ENCODE peak calls at places on chromosomes 11 and 22, in ten cellular contexts. A, L, N, C, J, B, M, X, W and T are unnamed samples.
A peak's percentile ranks its signal among the peaks of the same experiment; 100 is the strongest.

GRCh38 chr22:19927696-19928095 is 13.9 kb upstream of the COMT start:
- DNase-seq in C (no peak), W (no peak), L (no peak), N (no peak), M (peak; percentile 8), X (no peak), B (no peak), A (no peak), J (no peak), T (no peak)

GRCh38 chr11:105619556-105619955 is 9.7 kb downstream of the GRIA4 start:
- DNase-seq in N (no peak), B (no peak), C (no peak), X (no peak), J (no peak), W (no peak), A (no peak), M (no peak), L (no peak), T (no peak)

GRCh38 chr11:118930152-118930712 is 4.5 kb upstream of the BCL9L start:
- DNase-seq in M (peak; percentile 88), X (peak; percentile 91), C (peak; percentile 84), W (peak; percentile 99), L (peak; percentile 93), B (peak; percentile 92), A (peak; percentile 88), J (peak; percentile 86), N (no peak), T (peak; percentile 90)

GRCh38 chr22:25080855-25081254 is 118.8 kb upstream of the CRYBB3 start:
- DNase-seq in W (no peak), J (no peak), C (no peak), A (no peak), B (no peak), X (no peak), N (no peak), M (no peak), L (no peak), T (no peak)

GRCh38 chr11:118098996-118099837 is 12.5 kb upstream of the SMIM35 start:
- DNase-seq in J (no peak), M (no peak), A (no peak), L (no peak), B (no peak), C (peak; percentile 27), N (no peak), X (no peak), W (peak; percentile 28), T (peak; percentile 14)

GRCh38 chr11:45178890-45179663 is 32.6 kb downstream of the PRDM11 start:
- DNase-seq in B (no peak), C (no peak), A (no peak), W (peak; percentile 11), J (no peak), L (no peak), M (no peak), N (no peak), X (peak; percentile 86), T (no peak)

GRCh38 chr11:120964857-120965256 is 59.0 kb upstream of the TBCEL start:
- DNase-seq in L (no peak), A (no peak), W (no peak), X (peak; percentile 30), M (no peak), C (no peak), J (no peak), B (no peak), N (no peak), T (no peak)

GRCh38 chr11:65417221-65417701 is 5.3 kb upstream of the NEAT1 start:
- DNase-seq in J (no peak), X (no peak), A (peak; percentile 61), N (no peak), M (peak; percentile 66), W (no peak), C (peak; percentile 73), B (peak; percentile 72), L (peak; percentile 82), T (no peak)

GRCh38 chr11:79708319-79708928 is 267.6 kb upstream of the TENM4 start:
- DNase-seq in N (peak; percentile 45), B (no peak), M (no peak), A (no peak), L (no peak), W (peak; percentile 79), C (no peak), X (peak; percentile 49), J (peak; percentile 54), T (peak; percentile 53)

GRCh38 chr11:127055240-127055639 is 54.7 kb upstream of the KIRREL3 start:
- DNase-seq in W (no peak), N (no peak), X (no peak), B (no peak), J (no peak), C (no peak), L (no peak), M (no peak), A (no peak), T (no peak)

GRCh38 chr11:77195071-77195705 is 67.1 kb downstream of the MYO7A start:
- DNase-seq in L (peak; percentile 33), M (peak; percentile 36), X (no peak), B (no peak), A (peak; percentile 6), J (no peak), W (no peak), N (no peak), C (peak; percentile 38), T (no peak)

DNA sequence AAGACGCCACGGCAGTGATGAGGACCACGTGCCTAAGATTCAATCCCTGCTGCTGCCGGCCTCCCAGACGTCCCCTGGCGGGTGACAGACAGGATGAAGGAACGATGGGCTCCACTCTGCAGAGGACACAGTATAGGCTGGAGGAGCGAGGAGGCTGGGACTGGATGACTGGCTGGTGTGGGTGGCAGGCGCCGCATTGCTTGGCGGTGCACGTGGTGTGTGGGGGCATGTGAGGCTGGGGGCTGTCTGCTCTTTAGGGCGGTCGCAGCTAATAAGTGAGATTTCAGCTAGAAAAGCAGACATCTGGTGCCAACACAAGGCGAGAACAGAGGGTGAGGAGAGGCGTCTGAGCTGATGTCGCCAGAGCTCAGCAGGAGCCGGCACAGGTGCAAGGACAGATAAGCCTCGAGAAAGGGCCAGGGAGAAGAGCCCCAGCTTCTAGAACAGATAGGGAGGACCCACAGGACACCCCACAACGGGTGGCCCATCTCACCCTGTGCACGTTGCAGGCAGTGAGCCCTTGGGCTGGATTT is 33.2 kb downstream of the TSPAN4 start:
- DNase-seq in C (no peak), L (no peak), W (no peak), J (no peak), A (no peak), M (no peak), X (no peak), B (no peak), N (no peak), T (no peak)
- H3K36me3 ChIP-seq in C (no peaks in the 10 kb centered on the region), L (no peaks in the 10 kb centered on the region), W (peaks cover 4% of the 10 kb centered on the region), J (peaks cover 67% of the 10 kb centered on the region), A (peaks cover 22% of the 10 kb centered on the region), M (peaks cover 14% of the 10 kb centered on the region), X (no peaks in the 10 kb centered on the region), B (peaks cover 4% of the 10 kb centered on the region), N (peaks cover 49% of the 10 kb centered on the region), T (peaks cover 24% of the 10 kb centered on the region)

GRCh38 chr22:43385770-43386641 is 25.8 kb upstream of the MPPED1 start:
- DNase-seq in C (peak; percentile 81), X (peak; percentile 51), M (peak; percentile 84), J (peak; percentile 57), N (peak; percentile 77), L (peak; percentile 80), A (peak; percentile 79), W (peak; percentile 88), B (peak; percentile 85), T (peak; percentile 53)
- H3K4me3 ChIP-seq in C (no peak overlapping the region), X (no peak overlapping the region), M (no peak overlapping the region), J (no peak overlapping the region), N (no peak overlapping the region), L (no peak overlapping the region), A (no peak overlapping the region), W (peak overlapping the region; percentile 40), B (no peak overlapping the region), T (no peak overlapping the region)

DNA sequence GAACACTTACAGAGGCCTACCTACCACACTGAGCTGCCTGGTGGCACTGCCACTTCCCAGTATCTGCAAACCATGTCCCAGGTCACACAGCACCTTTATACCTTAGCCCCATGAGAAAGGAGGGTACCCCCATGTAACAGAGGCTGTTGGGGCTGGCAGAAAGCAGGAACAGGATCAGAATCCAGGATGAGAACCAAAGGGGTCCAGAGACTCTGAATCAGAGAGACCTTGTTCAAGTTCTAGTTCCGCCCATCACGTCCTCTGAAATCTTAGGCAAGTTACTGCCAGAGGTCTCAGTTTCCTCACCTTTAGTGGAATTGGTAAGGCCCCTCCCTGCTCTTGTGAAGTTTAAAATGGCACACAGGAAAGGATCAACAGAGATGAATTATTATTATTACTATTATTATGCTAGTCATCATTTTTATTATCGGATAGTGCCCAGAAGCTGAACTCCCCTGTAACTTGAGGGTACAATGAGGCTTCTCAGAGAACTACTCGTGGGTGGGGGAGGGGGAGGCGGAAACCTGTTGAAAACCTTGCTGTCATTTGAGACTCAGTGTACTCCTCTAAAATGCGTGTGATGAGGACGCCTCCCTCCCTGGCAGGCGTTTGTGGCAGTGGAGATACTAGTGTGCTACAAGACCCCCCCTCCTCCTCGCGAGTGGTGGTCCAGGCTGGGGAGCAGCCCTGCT is 9.3 kb downstream of the SELENOM start:
- DNase-seq in A (no peak), M (no peak), J (no peak), W (peak; percentile 38), C (no peak), X (no peak), L (no peak), N (no peak), B (no peak), T (no peak)
- H3K36me3 ChIP-seq in A (peaks cover 86% of the 10 kb centered on the region), M (peaks cover 76% of the 10 kb centered on the region), J (peaks cover 73% of the 10 kb centered on the region), W (no peaks in the 10 kb centered on the region), C (peaks cover 8% of the 10 kb centered on the region), X (peaks cover 47% of the 10 kb centered on the region), L (no peaks in the 10 kb centered on the region), N (peaks cover 50% of the 10 kb centered on the region), B (no peaks in the 10 kb centered on the region), T (no peaks in the 10 kb centered on the region)

GRCh38 chr11:128711136-128711535 is 17.3 kb downstream of the FLI1 start:
- DNase-seq in C (no peak), B (no peak), J (no peak), X (peak; percentile 49), L (no peak), M (no peak), N (no peak), A (no peak), W (no peak), T (no peak)

GRCh38 chr11:128715691-128716153 is 21.9 kb downstream of the FLI1 start:
- DNase-seq in N (no peak), A (no peak), X (peak; percentile 31), C (no peak), W (no peak), B (no peak), M (no peak), L (no peak), J (no peak), T (no peak)

GRCh38 chr11:128714121-128714520 is 20.2 kb downstream of the FLI1 start:
- DNase-seq in A (no peak), X (no peak), J (no peak), L (no peak), W (no peak), M (no peak), C (no peak), N (no peak), B (no peak), T (no peak)

GRCh38 chr11:128714881-128715280 is 21.0 kb downstream of the FLI1 start:
- DNase-seq in W (no peak), X (peak; percentile 81), M (no peak), C (no peak), B (no peak), J (no peak), A (no peak), L (no peak), N (no peak), T (no peak)

DNA sequence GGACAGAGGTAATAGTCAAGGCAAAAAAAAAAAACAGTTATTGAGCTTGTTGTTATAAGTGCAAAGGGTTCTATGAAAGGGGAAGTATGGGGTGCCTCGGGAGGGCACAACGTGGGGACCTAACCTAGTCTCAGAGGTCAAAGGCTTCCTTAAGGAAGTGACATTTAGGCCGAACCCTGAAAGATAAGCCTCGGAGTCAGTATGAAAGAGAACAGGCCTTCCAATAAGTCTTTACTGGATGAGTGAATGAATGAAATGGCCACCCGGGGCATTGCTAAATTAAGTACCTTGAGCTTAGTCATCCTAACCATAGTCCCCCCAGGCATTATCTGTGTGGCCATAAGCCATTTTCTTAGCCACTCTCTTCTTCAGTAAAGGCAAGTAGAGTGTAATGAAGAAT is 19.7 kb downstream of the FLI1 start:
- DNase-seq in M (no peak), W (no peak), N (no peak), X (peak; percentile 31), L (no peak), J (no peak), A (no peak), B (no peak), C (no peak), T (no peak)
- H3K4me3 ChIP-seq in M (no peak overlapping the region), W (no peak overlapping the region), N (no peak overlapping the region), X (no peak overlapping the region), L (no peak overlapping the region), J (no peak overlapping the region), A (no peak overlapping the region), B (no peak overlapping the region), C (no peak overlapping the region), T (no peak overlapping the region)